ENCODE peak calls at places on chromosomes 1 and 21, in eight cellular contexts. H is breast epithelium, T is dorsolateral prefrontal cortex, I is pancreas, M is hepatocyte, F is cardiac fibroblast, C is transverse colon, X is AG04450. D is an unnamed sample.

GRCh38 chr1:205565799-205566198 is 61.3 kb downstream of the CDK18 start:
- DNase-seq in H (no peak), T (no peak), I (no peak), M (peak), F (no peak), C (peak), X (no peak), D (peak)

GRCh38 chr1:33337994-33338494 is 17.1 kb upstream of the A3GALT2 start:
- DNase-seq in H (no peak), T (no peak), I (no peak), M (no peak), F (peak), C (no peak), X (no peak), D (no peak)

GRCh38 chr1:100400332-100400933 is 48.1 kb downstream of the CDC14A start:
- DNase-seq in H (no peak), T (peak), I (no peak), M (no peak), F (peak), C (peak), X (no peak), D (no peak)

GRCh38 chr1:222896630-222897526 is 82.0 kb downstream of the DISP1 start:
- DNase-seq in H (no peak), T (no peak), I (no peak), M (no peak), F (peak), C (no peak), X (no peak), D (no peak)

GRCh38 chr1:28370220-28371010 is 875 bp downstream of the PHACTR4 start:
- DNase-seq in H (no peak), T (peak), I (peak), M (no peak), F (peak), C (peak), X (no peak), D (no peak)

GRCh38 chr1:204102029-204102611 is 29.2 kb downstream of the SOX13 start:
- DNase-seq in H (no peak), T (no peak), I (no peak), M (no peak), F (no peak), C (no peak), X (no peak), D (no peak)

GRCh38 chr1:66981679-66982078 is 56.9 kb downstream of the MIER1 start:
- DNase-seq in H (no peak), T (peak), I (no peak), M (no peak), F (peak), C (peak), X (no peak), D (no peak)

GRCh38 chr1:48851638-48852037 is 74.9 kb upstream of the BEND5 start:
- DNase-seq in H (no peak), T (no peak), I (no peak), M (no peak), F (peak), C (no peak), X (no peak), D (no peak)

GRCh38 chr1:96544831-96545221 is 176.8 kb upstream of the PTBP2 start:
- DNase-seq in H (no peak), T (no peak), I (no peak), M (no peak), F (no peak), C (no peak), X (no peak), D (no peak)

GRCh38 chr1:174116042-174116441 is 43.3 kb upstream of the RABGAP1L start:
- DNase-seq in H (no peak), T (no peak), I (no peak), M (no peak), F (peak), C (no peak), X (no peak), D (no peak)

GRCh38 chr1:21229246-21230000 is 52.7 kb upstream of the EIF4G3 start:
- DNase-seq in H (no peak), T (no peak), I (no peak), M (no peak), F (peak), C (no peak), X (no peak), D (no peak)

GRCh38 chr1:66505671-66506392 is 28.1 kb upstream of the SGIP1 start:
- DNase-seq in H (no peak), T (no peak), I (no peak), M (no peak), F (peak), C (no peak), X (peak), D (no peak)

GRCh38 chr1:25568090-25568833 is 24.9 kb downstream of the LDLRAP1 start:
- DNase-seq in H (peak), T (peak), I (no peak), M (peak), F (peak), C (no peak), X (no peak), D (peak)

GRCh38 chr1:173646656-173647055 is 11.5 kb downstream of the TEX50 start:
- DNase-seq in H (no peak), T (no peak), I (no peak), M (no peak), F (no peak), C (no peak), X (no peak), D (no peak)

GRCh38 chr1:101039245-101039644 is 13.7 kb upstream of the DPH5 start:
- DNase-seq in H (no peak), T (no peak), I (no peak), M (no peak), F (peak), C (no peak), X (no peak), D (no peak)

GRCh38 chr1:113975211-113975895 is 3.9 kb upstream of the OLFML3 start:
- DNase-seq in H (no peak), T (no peak), I (no peak), M (no peak), F (peak), C (no peak), X (no peak), D (no peak)

GRCh38 chr21:42521384-42521783 is 7.7 kb downstream of the SLC37A1 start:
- DNase-seq in H (no peak), T (no peak), I (no peak), M (no peak), F (no peak), C (no peak), X (no peak), D (no peak)

GRCh38 chr1:16924919-16925477 is 3.3 kb downstream of the CROCC start:
- DNase-seq in H (no peak), T (no peak), I (no peak), M (no peak), F (no peak), C (no peak), X (no peak), D (no peak)

DNA sequence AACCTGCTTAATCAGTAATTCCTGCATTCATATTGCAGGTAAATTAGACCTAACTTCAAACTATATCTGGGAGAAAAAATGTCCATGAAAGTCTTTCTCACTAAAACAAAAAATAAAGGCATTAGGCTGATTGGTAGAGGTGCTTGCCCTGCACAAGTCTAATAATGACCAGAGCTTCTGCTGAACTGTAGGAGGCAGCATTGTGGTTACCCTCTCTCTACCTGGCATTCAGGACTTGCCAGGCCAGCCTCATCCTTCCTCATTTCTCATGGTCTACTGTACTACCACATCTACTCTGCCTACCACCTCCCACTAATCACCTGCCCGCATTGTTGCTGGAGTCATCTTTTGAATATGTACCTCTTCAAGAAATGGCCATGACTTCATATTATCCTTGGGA is 60.8 kb upstream of the KRTAP11-1 start:
- DNase-seq in H (no peak), T (no peak), I (no peak), M (no peak), F (no peak), C (no peak), X (no peak), D (no peak)
- TF ChIP-seq CTCF in H (no peak), T (no peak), I (no peak), M (no peak), F (no peak), C (no peak), X (no peak), D (no peak)

DNA sequence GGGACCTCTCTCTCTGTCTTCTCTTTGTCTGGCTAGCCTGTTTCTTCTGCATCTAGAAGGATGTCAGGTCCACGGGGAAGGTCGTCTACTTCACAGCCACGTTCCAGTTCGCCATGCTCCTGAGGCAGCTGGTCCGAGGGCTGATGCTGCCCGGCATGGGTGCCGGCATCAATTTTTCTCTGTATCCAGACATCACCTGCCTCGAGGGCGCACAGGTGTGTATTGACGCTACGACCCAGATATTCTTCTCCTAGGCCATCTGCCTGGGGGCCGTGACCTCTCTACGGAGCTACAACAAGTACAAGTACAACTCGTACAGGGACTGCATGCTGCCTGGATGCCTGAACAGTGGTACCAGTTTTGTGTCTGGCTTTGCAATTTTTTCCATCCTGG is 841.6 kb upstream of the TMPRSS15 start:
- DNase-seq in H (no peak), T (no peak), I (no peak), M (no peak), F (no peak), C (no peak), X (no peak), D (no peak)
- H3K4me3 ChIP-seq in H (no peak), T (no peak), I (no peak), M (no peak), F (no peak), C (no peak), X (no peak), D (no peak)

GRCh38 chr1:156128749-156129682 is 14.5 kb downstream of the LMNA start:
- DNase-seq in H (no peak), T (no peak), I (no peak), M (peak), F (peak), C (peak), X (no peak), D (no peak)

GRCh38 chr1:156134716-156135435 is 18.5 kb upstream of the SEMA4A start:
- DNase-seq in H (no peak), T (no peak), I (no peak), M (no peak), F (no peak), C (no peak), X (no peak), D (no peak)

GRCh38 chr1:156126701-156127534 is 12.4 kb downstream of the LMNA start:
- DNase-seq in H (peak), T (no peak), I (no peak), M (peak), F (peak), C (peak), X (peak), D (no peak)

GRCh38 chr1:156129687-156130577 is 15.4 kb downstream of the LMNA start:
- DNase-seq in H (peak), T (peak), I (peak), M (peak), F (peak), C (peak), X (peak), D (no peak)

GRCh38 chr1:156130578-156130942 is 16.0 kb downstream of the LMNA start:
- DNase-seq in H (no peak), T (no peak), I (no peak), M (no peak), F (no peak), C (no peak), X (no peak), D (no peak)
- TF ChIP-seq CTCF in H (no peak), T (peak), I (no peak), M (no peak), F (no peak), C (no peak), X (no peak), D (no peak)

GRCh38 chr1:221035680-221036153 is 156.5 kb downstream of the HLX start:
- DNase-seq in H (no peak), T (no peak), I (no peak), M (no peak), F (peak), C (no peak), X (no peak), D (no peak)
- H3K4me3 ChIP-seq in H (no peak), T (no peak), I (no peak), M (no peak), F (no peak), C (no peak), X (no peak), D (no peak)

GRCh38 chr21:44911384-44912157 is 9.1 kb downstream of the ITGB2 start:
- DNase-seq in H (peak), T (peak), I (peak), M (no peak), F (no peak), C (peak), X (no peak), D (peak)
- TF ChIP-seq CTCF in H (peak), T (no peak), I (peak), M (no peak), F (no peak), C (peak), X (no peak), D (peak)

GRCh38 chr21:33268392-33268735 is 2.2 kb downstream of the IL10RB start:
- DNase-seq in H (no peak), T (no peak), I (no peak), M (no peak), F (no peak), C (peak), X (no peak), D (no peak)
- H3K4me3 ChIP-seq in H (no peak), T (no peak), I (no peak), M (no peak), F (no peak), C (no peak), X (no peak), D (no peak)

DNA sequence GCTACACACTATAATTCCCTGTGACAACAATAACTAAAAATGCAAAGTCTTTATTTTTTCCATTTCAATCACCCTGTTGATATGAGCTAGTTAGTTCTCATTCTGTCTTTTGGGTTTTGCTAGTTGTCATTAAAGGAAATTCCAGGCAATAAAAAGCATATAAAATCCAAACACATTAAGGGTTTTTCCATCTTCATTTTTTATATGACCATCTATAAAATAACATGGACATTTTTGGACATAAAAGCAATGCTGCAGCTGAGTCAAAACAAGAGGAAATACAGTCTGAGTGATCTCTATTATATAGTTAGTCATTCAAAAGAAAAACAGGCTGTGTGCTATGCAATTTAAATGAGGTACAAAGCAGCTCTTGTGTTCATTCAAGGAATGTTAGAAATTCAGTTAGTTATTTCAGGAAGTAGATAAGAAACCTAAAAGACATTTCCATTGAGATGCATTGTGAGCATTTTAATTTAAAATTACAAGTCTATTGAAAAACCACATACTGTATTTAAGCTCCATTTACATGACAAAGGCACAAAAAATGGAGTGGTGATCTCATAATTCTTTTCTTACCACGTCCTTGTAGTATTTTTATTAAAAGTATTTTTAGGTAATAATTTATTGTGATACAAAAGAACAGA is 67.3 kb upstream of the BCL10 start:
- DNase-seq in H (no peak), T (no peak), I (no peak), M (no peak), F (peak), C (no peak), X (no peak), D (no peak)
- TF ChIP-seq CTCF in H (no peak), T (no peak), I (no peak), M (no peak), F (no peak), C (no peak), X (no peak), D (no peak)

DNA sequence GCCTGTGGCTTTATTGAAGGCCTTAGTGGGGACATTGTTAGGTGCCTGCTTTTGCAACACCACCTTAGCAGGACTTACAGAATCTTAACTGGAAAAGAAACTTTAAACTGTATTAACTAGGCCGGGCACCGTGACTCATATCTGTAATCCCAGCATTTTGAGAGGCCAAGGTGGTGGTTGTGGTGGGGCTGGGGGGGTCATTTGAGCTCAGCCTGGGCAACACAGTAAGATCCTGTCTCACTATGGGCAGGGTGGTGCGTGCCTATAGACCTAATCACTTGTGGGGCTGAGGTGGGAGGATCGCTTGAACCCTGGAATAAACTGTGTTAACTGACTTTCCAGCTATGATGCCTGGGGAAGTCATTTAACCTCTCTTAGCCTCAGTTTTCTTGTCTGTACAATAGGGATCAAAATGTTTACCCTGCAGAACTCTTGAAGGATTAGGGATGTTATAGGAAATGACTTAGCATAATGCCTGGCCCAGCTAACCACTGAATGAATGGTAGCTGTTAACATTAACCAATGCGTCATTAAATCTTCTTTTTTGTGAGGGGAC is 39.5 kb downstream of the IER5 start:
- DNase-seq in H (no peak), T (no peak), I (no peak), M (no peak), F (no peak), C (no peak), X (no peak), D (no peak)
- H3K4me3 ChIP-seq in H (no peak), T (no peak), I (no peak), M (no peak), F (no peak), C (no peak), X (no peak), D (no peak)